ENCODE peak calls at places on chromosomes 6 and 20, in five cellular contexts. Y is vagina, P is prostate gland, H is breast epithelium, T is GM12891. D is an unnamed sample.

GRCh38 chr6:166313255-166314070 is 5.3 kb upstream of the PRR18 start:
- DNase-seq in Y (no peak), P (no peak), H (no peak), T (peak), D (no peak)

GRCh38 chr6:77425216-77425615 is 38.1 kb downstream of the HTR1B start:
- DNase-seq in Y (no peak), P (no peak), H (no peak), T (no peak), D (no peak)

GRCh38 chr6:151690768-151691562 is 116.5 kb upstream of the ESR1 start:
- DNase-seq in Y (no peak), P (no peak), H (no peak), T (no peak), D (no peak)

GRCh38 chr6:79586548-79586947 is 44.6 kb upstream of the SH3BGRL2 start:
- DNase-seq in Y (no peak), P (no peak), H (no peak), T (no peak), D (no peak)

GRCh38 chr20:54680872-54681297 is 205.5 kb downstream of the DOK5 start:
- DNase-seq in Y (no peak), P (no peak), H (no peak), T (peak), D (no peak)

GRCh38 chr6:150622941-150623874 is 23.5 kb downstream of the PLEKHG1 start:
- DNase-seq in Y (no peak), P (no peak), H (no peak), T (no peak), D (no peak)

GRCh38 chr6:130758818-130759217 is 68.4 kb upstream of the SMLR1 start:
- DNase-seq in Y (no peak), P (no peak), H (no peak), T (no peak), D (no peak)

GRCh38 chr6:158347335-158347734 is 35.1 kb downstream of the TULP4 start:
- DNase-seq in Y (no peak), P (no peak), H (no peak), T (no peak), D (no peak)

GRCh38 chr6:155444120-155444917 is 11.3 kb downstream of the NOX3 start:
- DNase-seq in Y (no peak), P (no peak), H (no peak), T (no peak), D (no peak)

GRCh38 chr6:4969609-4970285 is 34.1 kb downstream of the RPP40 start:
- DNase-seq in Y (no peak), P (no peak), H (no peak), T (no peak), D (no peak)

GRCh38 chr6:90274481-90275030 is 22.1 kb downstream of the BACH2 start:
- DNase-seq in Y (no peak), P (peak), H (peak), T (no peak), D (no peak)

GRCh38 chr6:107676002-107676401 is 148.1 kb downstream of the SCML4 start:
- DNase-seq in Y (no peak), P (no peak), H (no peak), T (no peak), D (no peak)

GRCh38 chr6:163483107-163483506 is 68.6 kb downstream of the QKI start:
- DNase-seq in Y (no peak), P (no peak), H (no peak), T (no peak), D (no peak)

GRCh38 chr6:70370496-70370895 is 42.8 kb upstream of the FAM135A start:
- DNase-seq in Y (no peak), P (no peak), H (no peak), T (no peak), D (no peak)

GRCh38 chr20:61569836-61570235 is 317.8 kb downstream of the CDH4 start:
- DNase-seq in Y (no peak), P (no peak), H (no peak), T (no peak), D (no peak)

GRCh38 chr6:17842014-17842776 is 135.5 kb upstream of the NUP153 start:
- DNase-seq in Y (no peak), P (no peak), H (no peak), T (no peak), D (no peak)

GRCh38 chr6:144878577-144878976 is 593.4 kb downstream of the UTRN start:
- DNase-seq in Y (no peak), P (no peak), H (no peak), T (no peak), D (no peak)

GRCh38 chr20:40547492-40548129 is 141.4 kb downstream of the MAFB start:
- DNase-seq in Y (no peak), P (no peak), H (no peak), T (no peak), D (no peak)

GRCh38 chr6:228881-229651 is 63.2 kb upstream of the DUSP22 start:
- DNase-seq in Y (no peak), P (no peak), H (no peak), T (no peak), D (no peak)

GRCh38 chr20:2246081-2246491 is 49.7 kb upstream of the TGM3 start:
- DNase-seq in Y (no peak), P (no peak), H (no peak), T (no peak), D (no peak)

GRCh38 chr6:125273965-125274364 is 27.8 kb downstream of the HDDC2 start:
- DNase-seq in Y (no peak), P (no peak), H (peak), T (no peak), D (no peak)

GRCh38 chr6:38404900-38405556 is 234.7 kb downstream of the BTBD9 start:
- DNase-seq in Y (no peak), P (peak), H (no peak), T (no peak), D (no peak)

GRCh38 chr6:132011582-132011981 is 60.4 kb upstream of the CCN2 start:
- DNase-seq in Y (no peak), P (no peak), H (no peak), T (no peak), D (no peak)

GRCh38 chr6:26295691-26296555 is 69.1 kb upstream of the BTN3A2 start:
- DNase-seq in Y (no peak), P (no peak), H (no peak), T (no peak), D (no peak)

GRCh38 chr6:109370792-109371191 is 11.5 kb downstream of the CD164 start:
- DNase-seq in Y (no peak), P (no peak), H (no peak), T (no peak), D (no peak)

GRCh38 chr20:36988494-36988966 is 37.0 kb upstream of the SAMHD1 start:
- DNase-seq in Y (no peak), P (no peak), H (no peak), T (no peak), D (no peak)

GRCh38 chr6:166627875-166628849 is 1.1 kb upstream of the RPS6KA2 start:
- DNase-seq in Y (no peak), P (peak), H (peak), T (peak), D (peak)

GRCh38 chr20:7346562-7346961 is 579.1 kb downstream of the BMP2 start:
- DNase-seq in Y (no peak), P (no peak), H (no peak), T (no peak), D (no peak)

GRCh38 chr6:149723262-149723661 is 5.4 kb upstream of the LATS1 start:
- DNase-seq in Y (no peak), P (no peak), H (no peak), T (no peak), D (no peak)

GRCh38 chr6:130913119-130913518 is 85.9 kb downstream of the SMLR1 start:
- DNase-seq in Y (no peak), P (no peak), H (no peak), T (no peak), D (no peak)

GRCh38 chr20:56359212-56360132 is 698 bp downstream of the FAM210B start:
- DNase-seq in Y (no peak), P (peak), H (peak), T (peak), D (peak)

GRCh38 chr20:4601630-4602296 is 119.9 kb upstream of the PRND start:
- DNase-seq in Y (no peak), P (no peak), H (no peak), T (no peak), D (no peak)

GRCh38 chr20:44706371-44707258 is 8.6 kb upstream of the CCN5 start:
- DNase-seq in Y (no peak), P (no peak), H (peak), T (no peak), D (peak)

GRCh38 chr6:97053643-97054411 is 129.3 kb downstream of the KLHL32 start:
- DNase-seq in Y (no peak), P (no peak), H (no peak), T (no peak), D (no peak)

GRCh38 chr6:34284563-34285545 is 36.0 kb upstream of the SMIM29 start:
- DNase-seq in Y (no peak), P (no peak), H (no peak), T (no peak), D (no peak)

GRCh38 chr6:21597706-21598273 is 4.2 kb downstream of the SOX4 start:
- DNase-seq in Y (no peak), P (no peak), H (peak), T (no peak), D (no peak)

GRCh38 chr6:4466260-4466659 is 309.9 kb upstream of the CDYL start:
- DNase-seq in Y (no peak), P (peak), H (peak), T (no peak), D (no peak)

GRCh38 chr6:151494235-151494950 is 576 bp downstream of the CCDC170 start:
- DNase-seq in Y (no peak), P (peak), H (peak), T (no peak), D (no peak)

GRCh38 chr6:41191569-41191968 is 9.4 kb downstream of the TREML2 start:
- DNase-seq in Y (no peak), P (no peak), H (no peak), T (no peak), D (no peak)

GRCh38 chr20:62937353-62938104 is 418 bp upstream of the GID8 start:
- DNase-seq in Y (peak), P (peak), H (peak), T (peak), D (peak)

GRCh38 chr20:62935968-62936585 is 1.9 kb upstream of the GID8 start:
- DNase-seq in Y (no peak), P (no peak), H (no peak), T (no peak), D (no peak)

GRCh38 chr20:62938105-62938888 is at the start of gene GID8:
- DNase-seq in Y (no peak), P (peak), H (no peak), T (no peak), D (peak)

GRCh38 chr20:62935204-62935967 is 2.6 kb upstream of the GID8 start:
- DNase-seq in Y (no peak), P (no peak), H (no peak), T (no peak), D (no peak)

GRCh38 chr20:62936996-62937352 is 973 bp upstream of the GID8 start:
- DNase-seq in Y (no peak), P (no peak), H (no peak), T (no peak), D (no peak)
- TF ChIP-seq POLR2AphosphoS5 in Y (no peak), P (no peak), H (no peak), T (no peak), D (no peak)

GRCh38 chr6:37005061-37005810 is at the start of gene FGD2:
- DNase-seq in Y (no peak), P (no peak), H (no peak), T (peak), D (no peak)
- TF ChIP-seq POLR2AphosphoS5 in Y (no peak), P (no peak), H (no peak), T (peak), D (no peak)

DNA sequence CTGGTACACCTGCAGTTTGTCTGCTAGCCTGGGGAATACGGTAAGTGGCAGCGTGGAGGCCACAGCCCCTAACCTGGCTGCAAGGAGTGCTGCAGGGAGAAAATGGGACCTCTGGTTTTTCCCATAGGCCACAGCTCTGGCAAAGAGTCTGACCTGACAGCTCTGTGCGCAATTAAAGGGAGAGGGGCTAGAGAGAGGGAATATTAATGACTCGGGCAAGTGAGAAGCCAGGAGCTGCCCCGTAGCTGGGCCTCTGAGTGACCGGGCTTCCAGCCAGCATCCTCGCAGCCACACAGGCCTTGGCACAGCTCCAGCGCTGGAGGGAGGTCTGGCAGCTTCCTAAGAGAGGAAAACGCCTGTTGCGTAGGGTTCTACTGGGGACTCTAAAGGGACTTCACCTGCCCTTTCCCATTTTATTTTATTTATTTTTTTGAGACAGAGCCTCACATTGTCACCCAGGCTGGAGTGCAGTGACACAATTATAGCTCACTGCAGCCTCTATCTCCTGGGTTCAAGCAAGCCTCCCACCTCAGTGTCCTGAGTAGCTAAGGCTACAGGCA is 18.2 kb upstream of the OCSTAMP start:
- DNase-seq in Y (no peak), P (peak), H (peak), T (no peak), D (peak)
- TF ChIP-seq POLR2AphosphoS5 in Y (no peak), P (no peak), H (no peak), T (no peak), D (no peak)

GRCh38 chr6:116406678-116407345 is 36.1 kb downstream of the DSE start:
- DNase-seq in Y (no peak), P (no peak), H (no peak), T (no peak), D (no peak)

GRCh38 chr6:116405663-116406329 is 35.0 kb downstream of the DSE start:
- DNase-seq in Y (no peak), P (no peak), H (no peak), T (no peak), D (no peak)

GRCh38 chr6:116403205-116403604 is 32.5 kb downstream of the DSE start:
- DNase-seq in Y (no peak), P (no peak), H (no peak), T (no peak), D (no peak)

GRCh38 chr6:116405147-116405546 is 34.4 kb downstream of the DSE start:
- DNase-seq in Y (no peak), P (no peak), H (no peak), T (no peak), D (no peak)

DNA sequence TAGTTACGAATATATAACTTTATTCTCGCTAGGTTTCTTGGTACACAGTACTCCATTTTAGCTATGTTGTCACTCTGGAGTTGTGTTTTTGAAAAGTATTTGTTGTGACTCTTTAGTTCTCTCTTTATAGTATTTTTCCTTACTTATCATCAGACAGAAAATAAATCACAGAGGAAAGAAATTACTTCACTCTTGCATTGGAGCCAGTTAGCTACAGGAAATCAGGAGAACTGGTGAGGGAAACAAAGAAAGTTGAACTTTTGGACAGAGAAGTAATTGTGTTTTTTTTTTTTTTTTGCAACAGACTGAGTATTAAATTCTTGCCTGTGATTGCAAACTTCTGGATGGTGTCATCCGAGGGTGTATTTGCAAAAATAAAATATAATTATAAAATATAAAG is 34.0 kb downstream of the DSE start:
- DNase-seq in Y (no peak), P (no peak), H (no peak), T (no peak), D (no peak)
- TF ChIP-seq POLR2AphosphoS5 in Y (no peak), P (no peak), H (no peak), T (no peak), D (no peak)